ENCODE peak calls at places on chromosomes 7 and 10, in ten cellular contexts. Z is thyroid gland, M is uterus, J is body of pancreas, G is HCT116, A is A549, O is spleen, E is tibial nerve, K is transverse colon, I is testis. F is an unnamed sample.

GRCh38 chr7:38584443-38585210 is 46.5 kb downstream of the AMPH start:
- DNase-seq in Z (no peak), M (no peak), J (peak), G (no peak), A (no peak), O (no peak), E (no peak), K (no peak), I (no peak), F (peak)

GRCh38 chr10:128475686-128476410 is 349.6 kb upstream of the MKI67 start:
- DNase-seq in Z (no peak), M (no peak), J (no peak), G (no peak), A (no peak), O (no peak), E (no peak), K (no peak), I (no peak), F (no peak)

GRCh38 chr7:83655951-83656556 is 7.1 kb upstream of the SEMA3E start:
- DNase-seq in Z (peak), M (no peak), J (peak), G (peak), A (peak), O (no peak), E (peak), K (peak), I (peak), F (no peak)

GRCh38 chr7:3805151-3805550 is 504.1 kb downstream of the SDK1 start:
- DNase-seq in Z (no peak), M (no peak), J (no peak), G (no peak), A (peak), O (no peak), E (no peak), K (no peak), I (no peak), F (peak)

GRCh38 chr10:125094111-125094705 is 66.2 kb downstream of the CTBP2 start:
- DNase-seq in Z (no peak), M (no peak), J (no peak), G (no peak), A (no peak), O (peak), E (no peak), K (no peak), I (no peak), F (no peak)

GRCh38 chr10:73517166-73517888 is 21.5 kb upstream of the PPP3CB start:
- DNase-seq in Z (no peak), M (no peak), J (no peak), G (no peak), A (no peak), O (no peak), E (no peak), K (no peak), I (no peak), F (no peak)

GRCh38 chr10:70271996-70272924 is 11.5 kb downstream of the NPFFR1 start:
- DNase-seq in Z (no peak), M (no peak), J (no peak), G (no peak), A (no peak), O (no peak), E (peak), K (no peak), I (no peak), F (no peak)

GRCh38 chr10:61793760-61794713 is 107.5 kb upstream of the ARID5B start:
- DNase-seq in Z (peak), M (no peak), J (no peak), G (no peak), A (no peak), O (no peak), E (no peak), K (no peak), I (no peak), F (no peak)

GRCh38 chr10:10540383-10540782 is 477.3 kb upstream of the CELF2 start:
- DNase-seq in Z (no peak), M (no peak), J (no peak), G (no peak), A (no peak), O (no peak), E (no peak), K (no peak), I (no peak), F (no peak)

GRCh38 chr10:110556993-110557601 is 10.4 kb upstream of the SMC3 start:
- DNase-seq in Z (peak), M (peak), J (peak), G (peak), A (peak), O (peak), E (peak), K (peak), I (peak), F (no peak)

GRCh38 chr10:87775766-87776165 is 42.3 kb downstream of the ATAD1 start:
- DNase-seq in Z (no peak), M (no peak), J (no peak), G (no peak), A (no peak), O (no peak), E (no peak), K (no peak), I (no peak), F (no peak)

GRCh38 chr10:132331956-132332749 is at the start of gene LRRC27:
- DNase-seq in Z (peak), M (peak), J (peak), G (peak), A (peak), O (peak), E (peak), K (peak), I (peak), F (peak)

GRCh38 chr10:132328738-132329137 is 3.3 kb upstream of the LRRC27 start:
- DNase-seq in Z (peak), M (no peak), J (no peak), G (no peak), A (no peak), O (peak), E (no peak), K (no peak), I (peak), F (no peak)

GRCh38 chr10:132329565-132330485 is 2.2 kb upstream of the LRRC27 start:
- DNase-seq in Z (no peak), M (no peak), J (no peak), G (no peak), A (peak), O (peak), E (no peak), K (no peak), I (no peak), F (peak)

GRCh38 chr10:132331259-132331955 is 586 bp upstream of the LRRC27 start:
- DNase-seq in Z (no peak), M (no peak), J (no peak), G (no peak), A (no peak), O (no peak), E (no peak), K (no peak), I (peak), F (no peak)

GRCh38 chr10:132330486-132330833 is 1.5 kb upstream of the LRRC27 start:
- DNase-seq in Z (no peak), M (no peak), J (no peak), G (no peak), A (no peak), O (no peak), E (no peak), K (no peak), I (no peak), F (no peak)
- TF ChIP-seq POLR2A in Z (no peak), M (no peak), J (no peak), G (no peak), A (no peak), O (no peak), E (no peak), K (no peak), I (no peak), F (no peak)

DNA sequence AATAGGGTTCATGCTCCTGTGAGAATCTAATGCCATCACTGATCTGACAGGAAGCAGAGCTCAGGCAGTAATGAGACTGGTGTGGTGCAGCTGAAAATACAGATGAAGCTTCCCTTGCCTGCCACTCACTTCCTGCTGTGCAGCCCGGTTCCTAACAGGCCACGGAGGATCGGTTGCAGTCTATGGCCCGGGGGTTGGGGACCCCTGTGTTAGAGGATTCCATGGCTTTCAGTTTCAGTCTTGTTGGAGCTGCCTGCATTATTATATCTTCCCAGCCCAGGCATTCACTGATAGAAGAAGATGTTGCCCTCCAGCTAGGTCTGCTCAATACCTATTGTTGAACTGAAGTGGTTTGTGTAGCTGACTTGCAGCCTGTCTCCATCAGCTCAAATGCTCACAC is 1298.8 kb downstream of the TYW1 start:
- DNase-seq in Z (no peak), M (no peak), J (no peak), G (no peak), A (no peak), O (no peak), E (no peak), K (no peak), I (no peak), F (no peak)
- TF ChIP-seq POLR2A in Z (no peak), M (no peak), J (no peak), G (no peak), A (no peak), O (no peak), E (no peak), K (no peak), I (no peak), F (no peak)

GRCh38 chr10:79331226-79331625 is 16.0 kb upstream of the PPIF start:
- DNase-seq in Z (no peak), M (no peak), J (no peak), G (no peak), A (no peak), O (no peak), E (no peak), K (no peak), I (no peak), F (no peak)

GRCh38 chr10:79329529-79329928 is 17.7 kb upstream of the PPIF start:
- DNase-seq in Z (no peak), M (no peak), J (no peak), G (no peak), A (no peak), O (no peak), E (no peak), K (no peak), I (no peak), F (no peak)

GRCh38 chr10:79333513-79333912 is 13.8 kb upstream of the PPIF start:
- DNase-seq in Z (no peak), M (no peak), J (no peak), G (no peak), A (no peak), O (no peak), E (no peak), K (no peak), I (no peak), F (no peak)

GRCh38 chr10:79328737-79329504 is 18.3 kb upstream of the PPIF start:
- DNase-seq in Z (no peak), M (no peak), J (no peak), G (no peak), A (peak), O (peak), E (no peak), K (peak), I (no peak), F (peak)

DNA sequence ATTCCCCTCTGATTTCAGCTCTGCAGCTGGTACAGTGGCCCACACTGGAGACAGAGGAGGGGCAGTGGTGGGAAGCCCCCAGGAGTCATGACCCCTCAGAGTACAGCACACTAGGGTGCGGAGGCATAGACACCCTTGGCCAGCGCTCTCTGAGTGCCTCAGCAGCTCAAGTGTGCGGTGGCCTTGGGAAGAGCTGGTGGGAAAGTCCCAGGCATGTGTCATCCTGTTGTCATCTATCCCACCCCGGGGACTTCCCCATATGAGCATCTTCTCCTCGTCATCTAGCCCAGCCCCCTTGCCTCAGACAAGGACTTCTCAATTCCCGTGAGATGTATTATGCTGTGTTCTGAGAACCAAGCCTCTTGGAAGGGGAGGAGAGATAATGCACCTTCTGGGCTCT is 15.6 kb upstream of the PPIF start:
- DNase-seq in Z (no peak), M (no peak), J (no peak), G (no peak), A (peak), O (peak), E (no peak), K (no peak), I (peak), F (peak)
- TF ChIP-seq POLR2A in Z (no peak), M (no peak), J (no peak), G (no peak), A (no peak), O (no peak), E (no peak), K (no peak), I (no peak), F (peak)

DNA sequence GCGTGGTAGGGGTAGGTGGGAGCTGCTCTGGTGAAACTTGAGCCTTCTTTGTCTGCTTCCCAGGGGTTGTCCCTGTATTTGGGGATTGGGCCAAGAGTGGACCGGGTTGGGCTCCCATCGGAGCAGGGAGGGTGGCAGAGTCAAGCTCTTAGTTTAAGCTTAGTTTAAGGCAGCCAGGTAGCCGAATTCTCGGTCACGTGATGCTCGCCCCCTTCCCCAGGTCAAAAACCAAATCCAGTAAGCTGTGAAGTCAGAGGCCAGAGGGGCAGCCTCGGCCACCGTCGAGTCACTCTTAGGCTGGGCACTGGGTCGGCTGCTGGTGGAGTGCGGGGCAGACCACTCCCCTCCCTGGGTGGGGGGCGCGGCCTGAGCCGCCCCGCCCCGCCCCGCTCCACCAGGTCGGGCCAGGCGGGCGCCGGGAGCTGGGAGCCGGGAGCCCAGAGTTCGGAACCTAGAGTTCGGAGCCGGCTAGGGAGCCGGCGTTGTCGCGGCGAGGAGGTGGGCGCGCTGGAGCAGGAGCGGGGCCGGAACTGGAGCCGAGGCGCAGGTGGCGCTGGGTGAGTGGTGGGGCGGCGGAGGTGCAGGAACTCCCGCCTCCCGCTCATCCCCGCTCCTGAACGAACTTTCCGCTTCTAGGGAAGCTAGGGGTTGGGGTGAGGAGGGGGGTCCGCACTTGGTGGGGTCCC is 2.8 kb upstream of the LZTS2 start:
- DNase-seq in Z (peak), M (no peak), J (peak), G (no peak), A (peak), O (peak), E (no peak), K (peak), I (peak), F (no peak)
- TF ChIP-seq POLR2A in Z (peak), M (no peak), J (no peak), G (peak), A (no peak), O (no peak), E (no peak), K (no peak), I (no peak), F (no peak)

DNA sequence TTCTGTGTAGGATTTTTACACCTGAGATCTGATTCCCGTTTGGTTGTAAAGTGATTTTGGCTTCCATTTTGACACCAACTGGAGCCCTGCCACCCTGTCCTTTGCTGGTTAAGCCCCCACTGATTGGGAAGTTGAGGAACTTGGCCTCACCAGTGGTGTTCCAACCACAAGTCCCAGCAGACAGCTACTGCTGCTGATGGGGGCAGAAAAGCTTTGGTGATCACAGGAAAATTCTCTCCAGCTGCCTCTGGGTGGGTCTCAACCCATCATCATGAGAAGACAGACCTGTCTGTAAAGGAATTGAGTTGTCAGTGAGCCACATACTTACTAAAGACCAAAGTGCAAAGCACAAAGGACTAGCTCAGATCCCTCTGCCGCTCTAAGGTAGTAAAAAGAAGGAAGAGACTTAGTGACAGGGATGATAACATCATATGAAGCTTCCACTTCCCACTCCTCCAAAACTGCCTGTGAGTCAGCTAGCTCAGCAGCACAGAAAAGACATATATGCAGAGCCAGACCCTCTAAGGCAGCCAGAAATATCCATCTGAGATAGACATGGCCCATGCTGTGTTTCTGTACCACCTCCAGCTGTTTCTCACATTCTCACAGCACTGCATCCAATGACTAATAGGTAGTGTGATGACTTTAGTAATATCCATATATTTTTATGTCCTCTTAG is 22.4 kb upstream of the LRRC17 start:
- DNase-seq in Z (no peak), M (no peak), J (no peak), G (no peak), A (no peak), O (no peak), E (no peak), K (no peak), I (no peak), F (peak)
- TF ChIP-seq POLR2A in Z (no peak), M (no peak), J (no peak), G (no peak), A (no peak), O (no peak), E (no peak), K (no peak), I (no peak), F (no peak)

GRCh38 chr7:116953727-116954442 is 584 bp downstream of the ST7 start:
- DNase-seq in Z (peak), M (peak), J (peak), G (peak), A (peak), O (peak), E (peak), K (peak), I (peak), F (peak)
- TF ChIP-seq POLR2A in Z (no peak), M (peak), J (peak), G (no peak), A (no peak), O (no peak), E (peak), K (peak), I (no peak), F (peak)

DNA sequence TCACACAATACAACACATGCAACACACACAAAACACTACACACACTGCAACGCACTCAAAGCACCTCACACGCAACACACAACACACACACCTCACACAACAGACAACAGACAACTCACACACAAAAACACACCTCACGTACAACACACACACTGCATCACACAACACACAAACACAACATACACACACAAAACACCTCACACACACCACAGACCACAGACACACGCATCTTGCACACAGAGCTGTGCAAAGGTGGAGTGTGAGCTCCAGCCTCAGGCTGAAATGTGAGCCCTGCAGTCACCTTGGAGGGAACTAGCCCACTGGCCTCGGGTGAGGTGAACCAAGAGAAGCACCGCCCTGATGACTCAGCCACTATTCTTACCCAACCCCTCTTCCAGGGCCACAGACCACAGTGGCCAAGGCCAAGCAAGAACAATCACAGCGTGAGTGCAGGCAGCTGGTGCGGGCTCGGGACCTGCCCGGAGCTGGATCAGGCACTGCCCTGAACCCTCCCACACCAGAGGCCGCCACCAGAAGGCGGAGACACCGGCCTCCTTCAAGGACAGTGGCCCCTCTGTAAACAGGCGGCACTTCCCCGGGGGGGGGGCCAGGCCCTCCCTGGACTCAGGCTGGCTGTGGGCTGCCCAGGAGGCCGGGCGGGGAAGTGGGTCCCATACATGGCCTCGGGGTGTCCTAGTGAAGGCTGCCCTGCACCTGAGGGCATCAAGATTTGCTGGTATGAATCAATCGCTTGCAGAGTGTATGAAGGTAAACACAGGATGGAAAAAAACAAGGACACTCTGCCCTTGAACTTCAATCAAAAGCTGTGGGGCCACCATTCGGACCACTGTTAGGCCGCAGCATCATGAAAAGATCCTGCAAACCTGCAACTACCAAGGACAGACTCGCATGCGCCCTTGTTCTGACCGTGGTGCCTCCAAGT is 106.7 kb downstream of the TNS3 start:
- DNase-seq in Z (peak), M (peak), J (peak), G (peak), A (peak), O (peak), E (peak), K (peak), I (peak), F (peak)
- TF ChIP-seq POLR2A in Z (no peak), M (peak), J (no peak), G (peak), A (no peak), O (peak), E (peak), K (peak), I (no peak), F (peak)

GRCh38 chr10:101000602-101000991 is 989 bp downstream of the LZTS2 start:
- DNase-seq in Z (no peak), M (no peak), J (no peak), G (no peak), A (no peak), O (peak), E (no peak), K (peak), I (no peak), F (no peak)

GRCh38 chr10:100999742-101000601 is at the start of gene LZTS2:
- DNase-seq in Z (peak), M (no peak), J (peak), G (no peak), A (no peak), O (peak), E (peak), K (peak), I (no peak), F (peak)

GRCh38 chr10:100998991-100999741 is 442 bp upstream of the LZTS2 start:
- DNase-seq in Z (peak), M (peak), J (peak), G (no peak), A (peak), O (peak), E (peak), K (peak), I (peak), F (peak)

GRCh38 chr10:100997364-100998182 is 2.0 kb upstream of the LZTS2 start:
- DNase-seq in Z (peak), M (peak), J (peak), G (peak), A (peak), O (peak), E (peak), K (peak), I (peak), F (peak)

GRCh38 chr10:100998183-100998990 is 1.2 kb upstream of the LZTS2 start:
- DNase-seq in Z (peak), M (peak), J (peak), G (no peak), A (peak), O (peak), E (peak), K (peak), I (peak), F (peak)
- TF ChIP-seq POLR2A in Z (no peak), M (no peak), J (no peak), G (no peak), A (no peak), O (no peak), E (no peak), K (no peak), I (no peak), F (no peak)

GRCh38 chr10:102642553-102643345 is 1.5 kb upstream of the TRIM8 start:
- DNase-seq in Z (peak), M (peak), J (peak), G (peak), A (peak), O (peak), E (peak), K (peak), I (peak), F (no peak)
- TF ChIP-seq POLR2A in Z (peak), M (peak), J (peak), G (peak), A (no peak), O (no peak), E (peak), K (peak), I (no peak), F (no peak)

F was measured in H54.